ENCODE peak calls at places on chromosome 20, in six cellular contexts. F is effector memory CD8-positive, alpha-beta T cell; R is activated CD4-positive, alpha-beta T cell treated with anti-CD3 and anti-CD28 coated beads, Interleukin-2, amount 10 ng/mL, durations not matched to agents 7 days and 5 days; J is HFF-Myc; H is fibroblast of pulmonary artery; T is activated naive CD4-positive, alpha-beta T cell treated with anti-CD3 and anti-CD28 coated beads, Interleukin-2, amount 50 U/mL, for 72 hours. N is an unnamed sample.

GRCh38 chr20:22496817-22497216 is 87.6 kb downstream of the FOXA2 start:
- DNase-seq in F (no peak), R (no peak), J (no peak), H (no peak), T (no peak), N (no peak)

GRCh38 chr20:21102252-21102609 is 3.9 kb downstream of the LINC00237 start:
- DNase-seq in F (no peak), R (no peak), J (no peak), H (no peak), T (peak), N (no peak)

GRCh38 chr20:24016560-24016959 is 28.0 kb upstream of the GGTLC1 start:
- DNase-seq in F (no peak), R (no peak), J (no peak), H (no peak), T (no peak), N (no peak)

GRCh38 chr20:53857723-53858236 is 212.6 kb downstream of the BCAS1 start:
- DNase-seq in F (no peak), R (no peak), J (no peak), H (no peak), T (no peak), N (no peak)

GRCh38 chr20:43477193-43477592 is 19.5 kb downstream of the SRSF6 start:
- DNase-seq in F (no peak), R (no peak), J (no peak), H (no peak), T (no peak), N (no peak)

GRCh38 chr20:56974499-56975250 is 291.8 kb downstream of the BMP7 start:
- DNase-seq in F (no peak), R (peak), J (peak), H (peak), T (peak), N (peak)

GRCh38 chr20:62918830-62919229 is 7.5 kb downstream of the DIDO1 start:
- DNase-seq in F (peak), R (peak), J (no peak), H (no peak), T (peak), N (no peak)

GRCh38 chr20:19071442-19071717 is 141.1 kb upstream of the SLC24A3 start:
- DNase-seq in F (no peak), R (no peak), J (no peak), H (no peak), T (no peak), N (no peak)

GRCh38 chr20:51661609-51662178 is 106.5 kb downstream of the ATP9A start:
- DNase-seq in F (peak), R (peak), J (peak), H (no peak), T (peak), N (no peak)

GRCh38 chr20:21355981-21356380 is 41.3 kb downstream of the NKX2-4 start:
- DNase-seq in F (no peak), R (no peak), J (no peak), H (no peak), T (no peak), N (no peak)

GRCh38 chr20:1949711-1950110 is 44.1 kb downstream of the PDYN start:
- DNase-seq in F (no peak), R (no peak), J (no peak), H (no peak), T (no peak), N (no peak)

GRCh38 chr20:3156811-3157619 is 2.6 kb downstream of the FASTKD5 start:
- DNase-seq in F (no peak), R (peak), J (no peak), H (no peak), T (no peak), N (no peak)

GRCh38 chr20:44089987-44090674 is 96.9 kb downstream of the JPH2 start:
- DNase-seq in F (no peak), R (no peak), J (peak), H (peak), T (no peak), N (peak)

GRCh38 chr20:21396045-21396893 is 1.1 kb downstream of the NKX2-4 start:
- DNase-seq in F (no peak), R (no peak), J (no peak), H (no peak), T (no peak), N (no peak)

GRCh38 chr20:62506087-62506486 is 30.3 kb upstream of the GATA5 start:
- DNase-seq in F (no peak), R (no peak), J (no peak), H (no peak), T (no peak), N (no peak)

GRCh38 chr20:10786678-10787077 is 112.9 kb upstream of the JAG1 start:
- DNase-seq in F (no peak), R (no peak), J (no peak), H (no peak), T (no peak), N (no peak)

GRCh38 chr20:46767127-46767761 is 57.8 kb downstream of the SLC2A10 start:
- DNase-seq in F (no peak), R (no peak), J (peak), H (peak), T (peak), N (no peak)

GRCh38 chr20:44151621-44152416 is 35.2 kb downstream of the JPH2 start:
- DNase-seq in F (no peak), R (no peak), J (no peak), H (no peak), T (no peak), N (no peak)

GRCh38 chr20:31542201-31542842 is 28.1 kb downstream of the HM13 start:
- DNase-seq in F (no peak), R (no peak), J (no peak), H (no peak), T (no peak), N (no peak)

N was measured in AG09319.